ENCODE peak calls at places on chromosomes 6 and 20, in five cellular contexts. One of them, this sample, is unnamed.

GRCh38 chr6:144408151-144408550 is 123.0 kb downstream of the UTRN start:
- DNase-seq in uterus: peak
- DNase-seq in Caco-2: no peak
- DNase-seq in cardiac muscle cell: no peak
- DNase-seq in heart right ventricle: peak
- DNase-seq in this sample: no peak

GRCh38 chr20:295804-296203 is 1.6 kb upstream of the ZCCHC3 start:
- DNase-seq in uterus: no peak
- DNase-seq in Caco-2: no peak
- DNase-seq in cardiac muscle cell: no peak
- DNase-seq in heart right ventricle: no peak
- DNase-seq in this sample: no peak

GRCh38 chr20:1267809-1268374 is 1.8 kb downstream of the SNPH start:
- DNase-seq in uterus: no peak
- DNase-seq in Caco-2: no peak
- DNase-seq in cardiac muscle cell: no peak
- DNase-seq in heart right ventricle: no peak
- DNase-seq in this sample: no peak

GRCh38 chr20:19583532-19584175 is 174.4 kb upstream of the RIN2 start:
- DNase-seq in uterus: peak
- DNase-seq in Caco-2: peak
- DNase-seq in cardiac muscle cell: peak
- DNase-seq in heart right ventricle: peak
- DNase-seq in this sample: peak

GRCh38 chr6:22551280-22551679 is 18.1 kb upstream of the HDGFL1 start:
- DNase-seq in uterus: no peak
- DNase-seq in Caco-2: no peak
- DNase-seq in cardiac muscle cell: no peak
- DNase-seq in heart right ventricle: no peak
- DNase-seq in this sample: no peak

GRCh38 chr20:51906694-51907093 is 104.4 kb upstream of the SALL4 start:
- DNase-seq in uterus: no peak
- DNase-seq in Caco-2: no peak
- DNase-seq in cardiac muscle cell: no peak
- DNase-seq in heart right ventricle: no peak
- DNase-seq in this sample: no peak

GRCh38 chr6:105492706-105493673 is 90.1 kb upstream of the PREP start:
- DNase-seq in uterus: no peak
- DNase-seq in Caco-2: no peak
- DNase-seq in cardiac muscle cell: no peak
- DNase-seq in heart right ventricle: no peak
- DNase-seq in this sample: peak

GRCh38 chr6:13368716-13369115 is 40.4 kb upstream of the TBC1D7 start:
- DNase-seq in uterus: no peak
- DNase-seq in Caco-2: no peak
- DNase-seq in cardiac muscle cell: no peak
- DNase-seq in heart right ventricle: no peak
- DNase-seq in this sample: no peak

GRCh38 chr6:156556830-156557229 is 220.3 kb upstream of the ARID1B start:
- DNase-seq in uterus: no peak
- DNase-seq in Caco-2: no peak
- DNase-seq in cardiac muscle cell: no peak
- DNase-seq in heart right ventricle: no peak
- DNase-seq in this sample: no peak

GRCh38 chr6:107082045-107082444 is 33.3 kb downstream of the BEND3 start:
- DNase-seq in uterus: no peak
- DNase-seq in Caco-2: no peak
- DNase-seq in cardiac muscle cell: peak
- DNase-seq in heart right ventricle: no peak
- DNase-seq in this sample: no peak

GRCh38 chr6:107079429-107079828 is 35.9 kb downstream of the BEND3 start:
- DNase-seq in uterus: no peak
- DNase-seq in Caco-2: no peak
- DNase-seq in cardiac muscle cell: no peak
- DNase-seq in heart right ventricle: no peak
- DNase-seq in this sample: no peak

GRCh38 chr6:107077710-107078109 is 37.6 kb downstream of the BEND3 start:
- DNase-seq in uterus: no peak
- DNase-seq in Caco-2: no peak
- DNase-seq in cardiac muscle cell: no peak
- DNase-seq in heart right ventricle: no peak
- DNase-seq in this sample: no peak

GRCh38 chr6:107083047-107083768 is 32.1 kb downstream of the BEND3 start:
- DNase-seq in uterus: no peak
- DNase-seq in Caco-2: no peak
- DNase-seq in cardiac muscle cell: no peak
- DNase-seq in heart right ventricle: no peak
- DNase-seq in this sample: peak

DNA sequence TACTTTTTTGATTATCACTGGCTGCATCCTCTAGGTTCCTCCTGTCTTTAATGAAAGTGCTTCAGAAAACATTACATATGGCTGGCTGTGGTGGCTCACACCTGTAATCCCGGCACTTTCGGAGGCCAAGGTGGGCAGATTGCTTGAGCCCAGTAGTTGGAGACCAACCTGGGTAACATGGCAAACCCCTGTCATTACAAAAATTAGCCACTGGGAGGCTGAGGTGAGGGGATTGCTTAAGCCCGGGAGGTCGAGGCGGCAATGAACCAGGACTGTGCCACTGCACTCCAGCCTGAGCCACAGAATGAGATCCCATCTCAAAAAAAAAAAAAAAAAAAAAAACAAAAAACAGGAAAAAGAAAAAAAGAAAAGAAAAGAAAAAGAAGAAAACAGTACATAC is 35.3 kb downstream of the BEND3 start:
- DNase-seq in uterus: no peak
- DNase-seq in Caco-2: no peak
- DNase-seq in cardiac muscle cell: no peak
- DNase-seq in heart right ventricle: no peak
- DNase-seq in this sample: peak
- TF ChIP-seq CTCF in uterus: no peak
- TF ChIP-seq CTCF in Caco-2: peak
- TF ChIP-seq CTCF in cardiac muscle cell: peak
- TF ChIP-seq CTCF in heart right ventricle: no peak
- TF ChIP-seq CTCF in this sample: peak

GRCh38 chr6:54017877-54018276 is 93.4 kb upstream of the MLIP start:
- DNase-seq in uterus: no peak
- DNase-seq in Caco-2: no peak
- DNase-seq in cardiac muscle cell: no peak
- DNase-seq in heart right ventricle: no peak
- DNase-seq in this sample: no peak

GRCh38 chr6:54010340-54011276 is 100.6 kb upstream of the MLIP start:
- DNase-seq in uterus: no peak
- DNase-seq in Caco-2: peak
- DNase-seq in cardiac muscle cell: peak
- DNase-seq in heart right ventricle: no peak
- DNase-seq in this sample: no peak

GRCh38 chr6:54011277-54011648 is 100.0 kb upstream of the MLIP start:
- DNase-seq in uterus: no peak
- DNase-seq in Caco-2: no peak
- DNase-seq in cardiac muscle cell: peak
- DNase-seq in heart right ventricle: no peak
- DNase-seq in this sample: no peak

GRCh38 chr6:54014440-54014839 is 96.8 kb upstream of the MLIP start:
- DNase-seq in uterus: no peak
- DNase-seq in Caco-2: no peak
- DNase-seq in cardiac muscle cell: no peak
- DNase-seq in heart right ventricle: no peak
- DNase-seq in this sample: no peak

DNA sequence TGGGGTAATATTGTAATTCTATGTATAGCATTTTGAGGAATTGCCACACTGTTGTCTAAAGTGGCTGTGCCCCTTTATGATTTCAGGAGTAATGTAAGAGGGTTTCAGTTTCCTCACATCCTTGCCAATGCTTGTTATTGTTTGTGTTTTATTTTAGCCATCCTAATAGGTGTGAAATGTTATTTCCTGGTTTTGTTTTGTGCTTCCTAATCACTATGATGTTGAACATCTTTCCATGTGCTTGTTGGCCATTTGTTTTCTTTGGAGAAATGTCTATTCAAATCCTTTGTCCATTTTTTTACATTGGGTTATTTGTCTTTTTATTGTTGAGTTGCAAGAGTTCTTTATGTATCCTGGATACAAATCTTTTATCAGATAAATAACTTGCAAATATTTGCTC is 97.3 kb upstream of the MLIP start:
- DNase-seq in uterus: no peak
- DNase-seq in Caco-2: no peak
- DNase-seq in cardiac muscle cell: no peak
- DNase-seq in heart right ventricle: no peak
- DNase-seq in this sample: no peak
- H3K4me3 ChIP-seq in uterus: no peak
- H3K4me3 ChIP-seq in Caco-2: no peak
- H3K4me3 ChIP-seq in cardiac muscle cell: no peak
- H3K4me3 ChIP-seq in heart right ventricle: no peak
- H3K4me3 ChIP-seq in this sample: no peak

DNA sequence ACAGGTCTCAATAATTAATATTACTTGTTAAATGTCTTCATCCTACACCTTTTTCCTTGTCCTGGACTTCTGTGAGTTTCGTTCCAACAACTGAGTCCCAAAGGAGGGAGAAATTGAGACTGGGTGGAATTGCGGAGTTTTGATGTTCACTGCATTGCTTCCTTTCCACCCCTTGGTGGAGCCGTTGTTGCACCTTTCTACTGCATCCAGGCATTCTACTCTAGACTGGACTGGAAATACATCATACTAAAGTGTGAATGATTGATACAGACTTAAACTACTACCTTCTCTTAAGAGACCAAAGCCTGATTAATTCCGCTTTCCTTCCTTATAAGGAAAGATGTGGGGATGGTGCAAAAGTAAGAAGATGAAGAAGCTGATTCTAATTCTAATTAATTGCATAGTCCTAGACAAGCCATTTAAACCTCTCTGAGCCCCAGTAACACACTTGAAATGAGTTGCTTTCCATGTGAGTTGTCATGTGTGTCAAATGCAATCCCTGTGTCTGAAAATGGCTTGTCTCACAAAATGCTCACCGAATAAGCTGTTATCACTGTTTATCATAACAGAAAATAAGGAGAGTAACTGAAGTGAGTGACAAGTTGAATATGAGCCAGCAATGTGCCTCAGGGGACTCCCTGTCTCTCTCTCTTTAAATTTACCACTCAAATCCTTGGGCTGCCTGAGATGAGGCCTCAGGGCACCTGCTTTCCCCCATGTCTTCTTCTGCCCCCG is 338.3 kb upstream of the CHD6 start:
- DNase-seq in uterus: no peak
- DNase-seq in Caco-2: peak
- DNase-seq in cardiac muscle cell: peak
- DNase-seq in heart right ventricle: no peak
- DNase-seq in this sample: peak
- TF ChIP-seq CTCF in uterus: no peak
- TF ChIP-seq CTCF in Caco-2: peak
- TF ChIP-seq CTCF in cardiac muscle cell: peak
- TF ChIP-seq CTCF in heart right ventricle: peak
- TF ChIP-seq CTCF in this sample: peak

GRCh38 chr6:145863396-145863795 is 48.8 kb upstream of the FBXO30 start:
- DNase-seq in uterus: no peak
- DNase-seq in Caco-2: no peak
- DNase-seq in cardiac muscle cell: no peak
- DNase-seq in heart right ventricle: no peak
- DNase-seq in this sample: no peak

GRCh38 chr6:145863988-145864616 is 49.5 kb upstream of the FBXO30 start:
- DNase-seq in uterus: no peak
- DNase-seq in Caco-2: no peak
- DNase-seq in cardiac muscle cell: no peak
- DNase-seq in heart right ventricle: no peak
- DNase-seq in this sample: peak

GRCh38 chr6:145865595-145865994 is 51.0 kb upstream of the FBXO30 start:
- DNase-seq in uterus: no peak
- DNase-seq in Caco-2: no peak
- DNase-seq in cardiac muscle cell: no peak
- DNase-seq in heart right ventricle: no peak
- DNase-seq in this sample: peak

GRCh38 chr6:145865175-145865574 is 50.6 kb upstream of the FBXO30 start:
- DNase-seq in uterus: no peak
- DNase-seq in Caco-2: no peak
- DNase-seq in cardiac muscle cell: no peak
- DNase-seq in heart right ventricle: no peak
- DNase-seq in this sample: peak

GRCh38 chr6:145866449-145867401 is 52.1 kb upstream of the FBXO30 start:
- DNase-seq in uterus: no peak
- DNase-seq in Caco-2: peak
- DNase-seq in cardiac muscle cell: no peak
- DNase-seq in heart right ventricle: no peak
- DNase-seq in this sample: peak
- H3K4me3 ChIP-seq in uterus: no peak
- H3K4me3 ChIP-seq in Caco-2: no peak
- H3K4me3 ChIP-seq in cardiac muscle cell: no peak
- H3K4me3 ChIP-seq in heart right ventricle: no peak
- H3K4me3 ChIP-seq in this sample: peak

GRCh38 chr6:148343383-148343782 is 745 bp downstream of the SASH1 start:
- DNase-seq in uterus: no peak
- DNase-seq in Caco-2: no peak
- DNase-seq in cardiac muscle cell: no peak
- DNase-seq in heart right ventricle: no peak
- DNase-seq in this sample: no peak
- TF ChIP-seq CTCF in uterus: no peak
- TF ChIP-seq CTCF in Caco-2: no peak
- TF ChIP-seq CTCF in cardiac muscle cell: no peak
- TF ChIP-seq CTCF in heart right ventricle: no peak
- TF ChIP-seq CTCF in this sample: no peak

GRCh38 chr6:119856136-119856535 is 506.6 kb upstream of the MAN1A1 start:
- DNase-seq in uterus: no peak
- DNase-seq in Caco-2: no peak
- DNase-seq in cardiac muscle cell: no peak
- DNase-seq in heart right ventricle: no peak
- DNase-seq in this sample: peak
- H3K4me3 ChIP-seq in uterus: no peak
- H3K4me3 ChIP-seq in Caco-2: no peak
- H3K4me3 ChIP-seq in cardiac muscle cell: no peak
- H3K4me3 ChIP-seq in heart right ventricle: no peak
- H3K4me3 ChIP-seq in this sample: no peak

GRCh38 chr20:43761396-43762340 is 34.9 kb upstream of the GTSF1L start:
- DNase-seq in uterus: no peak
- DNase-seq in Caco-2: no peak
- DNase-seq in cardiac muscle cell: no peak
- DNase-seq in heart right ventricle: no peak
- DNase-seq in this sample: no peak
- TF ChIP-seq CTCF in uterus: no peak
- TF ChIP-seq CTCF in Caco-2: no peak
- TF ChIP-seq CTCF in cardiac muscle cell: no peak
- TF ChIP-seq CTCF in heart right ventricle: no peak
- TF ChIP-seq CTCF in this sample: no peak